ENCODE peak calls at places on chromosomes 11 and 22, in five cellular contexts. F is GOT3; M is activated T-helper 1 cell treated with anti-CD3 and anti-CD28 coated beads, Interleukin-2, amount 50 U/mL, for 16 hours; Y is T-helper 2 cell; E is EH. C is an unnamed sample.

GRCh38 chr11:44564653-44565007 is 833 bp upstream of the CD82 start:
- DNase-seq in Y (no peak), E (peak), F (no peak), M (no peak), C (peak)

GRCh38 chr11:33452806-33453205 is 195.6 kb downstream of the HIPK3 start:
- DNase-seq in E (peak), M (no peak), F (no peak), Y (no peak), C (peak)

GRCh38 chr22:50505776-50506610 is 1.5 kb downstream of the LMF2 start:
- DNase-seq in E (no peak), F (no peak), M (no peak), Y (no peak), C (peak)

GRCh38 chr11:45847908-45848316 is 637 bp downstream of the CRY2 start:
- DNase-seq in E (peak), Y (peak), F (no peak), M (peak), C (peak)

GRCh38 chr22:38172016-38172431 is 9.6 kb downstream of the PLA2G6 start:
- DNase-seq in Y (no peak), E (peak), M (no peak), F (no peak), C (peak)

GRCh38 chr11:86696004-86696403 is 23.6 kb upstream of the ME3 start:
- DNase-seq in M (no peak), Y (no peak), E (peak), F (no peak), C (peak)

GRCh38 chr11:66365166-66365565 is 6.4 kb downstream of the SLC29A2 start:
- DNase-seq in Y (no peak), E (no peak), M (no peak), F (no peak), C (no peak)

GRCh38 chr11:1048375-1049070 is 12.0 kb upstream of the MUC6 start:
- DNase-seq in M (no peak), Y (no peak), E (no peak), F (no peak), C (peak)

GRCh38 chr11:12794556-12795230 is 120.5 kb downstream of the TEAD1 start:
- DNase-seq in Y (no peak), E (no peak), F (no peak), M (no peak), C (no peak)

C was measured in osteoblast.